ENCODE peak calls at places on chromosomes 12 and 14, in ten cellular contexts. One of them, this sample, is unnamed.
A peak's percentile ranks its signal among the peaks of the same experiment; 100 is the strongest.

GRCh38 chr12:14834502-14834901 is 8.8 kb downstream of the ART4 start:
- DNase-seq in Calu3: no peak
- DNase-seq in cardiac fibroblast: peak; percentile 59
- DNase-seq in amniotic epithelial cell: peak; percentile 60
- DNase-seq in AML-193: no peak
- DNase-seq in H54: no peak
- DNase-seq in frontal cortex: no peak
- DNase-seq in AG10803: no peak
- DNase-seq in cerebellar cortex: no peak
- DNase-seq in stimulated activated CD4-positive, alpha-beta T cell treated with anti-CD3 and anti-CD28 coated beads, Interleukin-12 subunit alpha, Interleukin-12 subunit beta, amount 100 ng/mL, for 4 hours: no peak
- DNase-seq in this sample: no peak

GRCh38 chr12:95336387-95337067 is 118.9 kb downstream of the VEZT start:
- DNase-seq in Calu3: peak; percentile 85
- DNase-seq in cardiac fibroblast: peak; percentile 93
- DNase-seq in amniotic epithelial cell: peak; percentile 62
- DNase-seq in AML-193: no peak
- DNase-seq in H54: no peak
- DNase-seq in frontal cortex: peak; percentile 64
- DNase-seq in AG10803: peak; percentile 87
- DNase-seq in cerebellar cortex: peak; percentile 97
- DNase-seq in stimulated activated CD4-positive, alpha-beta T cell treated with anti-CD3 and anti-CD28 coated beads, Interleukin-12 subunit alpha, Interleukin-12 subunit beta, amount 100 ng/mL, for 4 hours: no peak
- DNase-seq in this sample: no peak

GRCh38 chr12:103986823-103987222 is 21.2 kb downstream of the TDG start:
- DNase-seq in Calu3: no peak
- DNase-seq in cardiac fibroblast: no peak
- DNase-seq in amniotic epithelial cell: peak; percentile 42
- DNase-seq in AML-193: no peak
- DNase-seq in H54: no peak
- DNase-seq in frontal cortex: no peak
- DNase-seq in AG10803: peak; percentile 62
- DNase-seq in cerebellar cortex: no peak
- DNase-seq in stimulated activated CD4-positive, alpha-beta T cell treated with anti-CD3 and anti-CD28 coated beads, Interleukin-12 subunit alpha, Interleukin-12 subunit beta, amount 100 ng/mL, for 4 hours: no peak
- DNase-seq in this sample: no peak

GRCh38 chr14:101193845-101194355 is 290.4 kb upstream of the RTL1 start:
- DNase-seq in Calu3: no peak
- DNase-seq in cardiac fibroblast: no peak
- DNase-seq in amniotic epithelial cell: no peak
- DNase-seq in AML-193: no peak
- DNase-seq in H54: no peak
- DNase-seq in frontal cortex: no peak
- DNase-seq in AG10803: no peak
- DNase-seq in cerebellar cortex: no peak
- DNase-seq in stimulated activated CD4-positive, alpha-beta T cell treated with anti-CD3 and anti-CD28 coated beads, Interleukin-12 subunit alpha, Interleukin-12 subunit beta, amount 100 ng/mL, for 4 hours: no peak
- DNase-seq in this sample: no peak

GRCh38 chr14:71803539-71804260 is 128.5 kb upstream of the RGS6 start:
- DNase-seq in Calu3: peak; percentile 2
- DNase-seq in cardiac fibroblast: peak; percentile 24
- DNase-seq in amniotic epithelial cell: peak; percentile 94
- DNase-seq in AML-193: no peak
- DNase-seq in H54: no peak
- DNase-seq in frontal cortex: no peak
- DNase-seq in AG10803: peak; percentile 29
- DNase-seq in cerebellar cortex: no peak
- DNase-seq in stimulated activated CD4-positive, alpha-beta T cell treated with anti-CD3 and anti-CD28 coated beads, Interleukin-12 subunit alpha, Interleukin-12 subunit beta, amount 100 ng/mL, for 4 hours: no peak
- DNase-seq in this sample: no peak

GRCh38 chr12:56993346-56993745 is 13.0 kb downstream of the ZBTB39 start:
- DNase-seq in Calu3: no peak
- DNase-seq in cardiac fibroblast: no peak
- DNase-seq in amniotic epithelial cell: no peak
- DNase-seq in AML-193: no peak
- DNase-seq in H54: no peak
- DNase-seq in frontal cortex: no peak
- DNase-seq in AG10803: no peak
- DNase-seq in cerebellar cortex: no peak
- DNase-seq in stimulated activated CD4-positive, alpha-beta T cell treated with anti-CD3 and anti-CD28 coated beads, Interleukin-12 subunit alpha, Interleukin-12 subunit beta, amount 100 ng/mL, for 4 hours: no peak
- DNase-seq in this sample: no peak

GRCh38 chr14:72615511-72616121 is 278.3 kb downstream of the DPF3 start:
- DNase-seq in Calu3: no peak
- DNase-seq in cardiac fibroblast: peak; percentile 75
- DNase-seq in amniotic epithelial cell: no peak
- DNase-seq in AML-193: no peak
- DNase-seq in H54: peak; percentile 47
- DNase-seq in frontal cortex: no peak
- DNase-seq in AG10803: peak; percentile 22
- DNase-seq in cerebellar cortex: peak; percentile 23
- DNase-seq in stimulated activated CD4-positive, alpha-beta T cell treated with anti-CD3 and anti-CD28 coated beads, Interleukin-12 subunit alpha, Interleukin-12 subunit beta, amount 100 ng/mL, for 4 hours: no peak
- DNase-seq in this sample: no peak

GRCh38 chr14:96246535-96246839 is 9.5 kb upstream of the BDKRB1 start:
- DNase-seq in Calu3: no peak
- DNase-seq in cardiac fibroblast: peak; percentile 93
- DNase-seq in amniotic epithelial cell: peak; percentile 100
- DNase-seq in AML-193: no peak
- DNase-seq in H54: peak; percentile 91
- DNase-seq in frontal cortex: no peak
- DNase-seq in AG10803: peak; percentile 97
- DNase-seq in cerebellar cortex: no peak
- DNase-seq in stimulated activated CD4-positive, alpha-beta T cell treated with anti-CD3 and anti-CD28 coated beads, Interleukin-12 subunit alpha, Interleukin-12 subunit beta, amount 100 ng/mL, for 4 hours: no peak
- DNase-seq in this sample: no peak

GRCh38 chr12:77392467-77392866 is 327.1 kb upstream of the E2F7 start:
- DNase-seq in Calu3: no peak
- DNase-seq in cardiac fibroblast: no peak
- DNase-seq in amniotic epithelial cell: no peak
- DNase-seq in AML-193: no peak
- DNase-seq in H54: no peak
- DNase-seq in frontal cortex: no peak
- DNase-seq in AG10803: no peak
- DNase-seq in cerebellar cortex: no peak
- DNase-seq in stimulated activated CD4-positive, alpha-beta T cell treated with anti-CD3 and anti-CD28 coated beads, Interleukin-12 subunit alpha, Interleukin-12 subunit beta, amount 100 ng/mL, for 4 hours: no peak
- DNase-seq in this sample: no peak

GRCh38 chr12:21940549-21940948 is 677 bp downstream of the ABCC9 start:
- DNase-seq in Calu3: no peak
- DNase-seq in cardiac fibroblast: no peak
- DNase-seq in amniotic epithelial cell: no peak
- DNase-seq in AML-193: no peak
- DNase-seq in H54: no peak
- DNase-seq in frontal cortex: no peak
- DNase-seq in AG10803: no peak
- DNase-seq in cerebellar cortex: no peak
- DNase-seq in stimulated activated CD4-positive, alpha-beta T cell treated with anti-CD3 and anti-CD28 coated beads, Interleukin-12 subunit alpha, Interleukin-12 subunit beta, amount 100 ng/mL, for 4 hours: no peak
- DNase-seq in this sample: no peak

GRCh38 chr12:101854747-101855146 is 22.6 kb upstream of the DRAM1 start:
- DNase-seq in Calu3: no peak
- DNase-seq in cardiac fibroblast: no peak
- DNase-seq in amniotic epithelial cell: no peak
- DNase-seq in AML-193: no peak
- DNase-seq in H54: no peak
- DNase-seq in frontal cortex: no peak
- DNase-seq in AG10803: no peak
- DNase-seq in cerebellar cortex: no peak
- DNase-seq in stimulated activated CD4-positive, alpha-beta T cell treated with anti-CD3 and anti-CD28 coated beads, Interleukin-12 subunit alpha, Interleukin-12 subunit beta, amount 100 ng/mL, for 4 hours: no peak
- DNase-seq in this sample: no peak

GRCh38 chr14:21723431-21724045 is 49.9 kb upstream of the OR4E1 start:
- DNase-seq in Calu3: peak; percentile 25
- DNase-seq in cardiac fibroblast: no peak
- DNase-seq in amniotic epithelial cell: peak; percentile 30
- DNase-seq in AML-193: no peak
- DNase-seq in H54: peak; percentile 10
- DNase-seq in frontal cortex: no peak
- DNase-seq in AG10803: no peak
- DNase-seq in cerebellar cortex: peak; percentile 26
- DNase-seq in stimulated activated CD4-positive, alpha-beta T cell treated with anti-CD3 and anti-CD28 coated beads, Interleukin-12 subunit alpha, Interleukin-12 subunit beta, amount 100 ng/mL, for 4 hours: peak; percentile 16
- DNase-seq in this sample: no peak

GRCh38 chr12:103742349-103742784 is 98.7 kb downstream of the NT5DC3 start:
- DNase-seq in Calu3: peak; percentile 28
- DNase-seq in cardiac fibroblast: peak; percentile 32
- DNase-seq in amniotic epithelial cell: no peak
- DNase-seq in AML-193: no peak
- DNase-seq in H54: no peak
- DNase-seq in frontal cortex: no peak
- DNase-seq in AG10803: peak; percentile 18
- DNase-seq in cerebellar cortex: peak; percentile 76
- DNase-seq in stimulated activated CD4-positive, alpha-beta T cell treated with anti-CD3 and anti-CD28 coated beads, Interleukin-12 subunit alpha, Interleukin-12 subunit beta, amount 100 ng/mL, for 4 hours: no peak
- DNase-seq in this sample: no peak

GRCh38 chr12:91772411-91772810 is 373.2 kb downstream of the BTG1 start:
- DNase-seq in Calu3: no peak
- DNase-seq in cardiac fibroblast: no peak
- DNase-seq in amniotic epithelial cell: peak; percentile 21
- DNase-seq in AML-193: no peak
- DNase-seq in H54: no peak
- DNase-seq in frontal cortex: no peak
- DNase-seq in AG10803: no peak
- DNase-seq in cerebellar cortex: no peak
- DNase-seq in stimulated activated CD4-positive, alpha-beta T cell treated with anti-CD3 and anti-CD28 coated beads, Interleukin-12 subunit alpha, Interleukin-12 subunit beta, amount 100 ng/mL, for 4 hours: no peak
- DNase-seq in this sample: no peak

GRCh38 chr14:105475916-105476845 is 1.6 kb downstream of the CRIP2 start:
- DNase-seq in Calu3: peak; percentile 64
- DNase-seq in cardiac fibroblast: peak; percentile 79
- DNase-seq in amniotic epithelial cell: no peak
- DNase-seq in AML-193: no peak
- DNase-seq in H54: no peak
- DNase-seq in frontal cortex: peak; percentile 80
- DNase-seq in AG10803: peak; percentile 43
- DNase-seq in cerebellar cortex: no peak
- DNase-seq in stimulated activated CD4-positive, alpha-beta T cell treated with anti-CD3 and anti-CD28 coated beads, Interleukin-12 subunit alpha, Interleukin-12 subunit beta, amount 100 ng/mL, for 4 hours: no peak
- DNase-seq in this sample: no peak

GRCh38 chr14:37889087-37889486 is 293.7 kb downstream of the TTC6 start:
- DNase-seq in Calu3: no peak
- DNase-seq in cardiac fibroblast: no peak
- DNase-seq in amniotic epithelial cell: no peak
- DNase-seq in AML-193: no peak
- DNase-seq in H54: no peak
- DNase-seq in frontal cortex: no peak
- DNase-seq in AG10803: no peak
- DNase-seq in cerebellar cortex: peak; percentile 3
- DNase-seq in stimulated activated CD4-positive, alpha-beta T cell treated with anti-CD3 and anti-CD28 coated beads, Interleukin-12 subunit alpha, Interleukin-12 subunit beta, amount 100 ng/mL, for 4 hours: no peak
- DNase-seq in this sample: no peak

This sample was measured in KG1.